ENCODE peak calls at places on chromosomes 6 and 20, in five cellular contexts. A is AG10803, C is H1, E is neural progenitor cell, N is GM12865. P is an unnamed sample.

GRCh38 chr6:165308926-165309731 is at the start of gene C6orf118:
- DNase-seq in C (peak; percentile 82), A (peak; percentile 17), E (peak; percentile 93), N (no peak), P (peak; percentile 89)

GRCh38 chr6:24858154-24858801 is 59.6 kb upstream of the ARMH2 start:
- DNase-seq in E (no peak), A (peak; percentile 69), C (no peak), N (peak; percentile 83), P (no peak)

GRCh38 chr6:153162646-153163045 is 31.6 kb upstream of the RGS17 start:
- DNase-seq in E (no peak), A (no peak), N (no peak), C (no peak), P (no peak)

GRCh38 chr20:61903575-61904340 is 161.9 kb downstream of the TAF4 start:
- DNase-seq in E (no peak), N (no peak), C (no peak), A (no peak), P (no peak)

GRCh38 chr20:12051206-12052163 is 133.8 kb downstream of the BTBD3 start:
- DNase-seq in C (no peak), E (no peak), A (no peak), N (no peak), P (no peak)

GRCh38 chr20:44030394-44030793 is 115.7 kb downstream of the TOX2 start:
- DNase-seq in A (no peak), N (no peak), E (no peak), C (no peak), P (no peak)

GRCh38 chr6:91081452-91082067 is 494.7 kb upstream of the MAP3K7 start:
- DNase-seq in C (no peak), N (peak; percentile 49), E (peak; percentile 71), A (peak; percentile 48), P (peak; percentile 87)

GRCh38 chr6:44926556-44926955 is 401.6 kb upstream of the RUNX2 start:
- DNase-seq in N (no peak), E (no peak), A (no peak), C (no peak), P (no peak)

GRCh38 chr6:142680308-142680707 is 264.7 kb downstream of the HIVEP2 start:
- DNase-seq in C (no peak), E (no peak), N (no peak), A (peak; percentile 61), P (no peak)

GRCh38 chr6:131368077-131368911 is 204.7 kb upstream of the ARG1 start:
- DNase-seq in N (peak; percentile 54), C (no peak), A (peak; percentile 74), E (peak; percentile 32), P (no peak)
- H3K4me3 ChIP-seq in N (no peak overlapping the region), C (no peak overlapping the region), A (no peak overlapping the region), E (no peak overlapping the region), P (no peak overlapping the region)

DNA sequence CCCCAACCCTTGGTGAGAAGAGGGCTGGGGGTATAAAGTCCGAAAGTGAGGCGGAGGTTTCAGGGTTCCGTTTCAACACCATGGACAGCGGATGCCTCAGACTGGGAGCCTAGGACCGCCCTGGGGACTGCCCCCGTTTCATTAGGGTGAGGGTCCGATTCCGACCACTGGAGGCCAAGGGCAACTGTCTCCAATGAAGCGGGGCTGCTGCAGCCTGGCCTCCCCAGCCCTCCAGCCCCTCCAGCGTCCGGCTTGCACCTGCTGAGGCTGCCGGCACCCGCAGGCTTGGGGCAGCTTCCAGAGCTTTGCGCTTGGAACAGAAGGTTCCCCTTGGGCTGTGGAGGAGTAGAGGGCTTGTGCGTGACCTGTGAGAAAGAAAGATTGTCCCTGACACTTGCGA is 39.9 kb downstream of the YTHDF1 start:
- DNase-seq in A (no peak), N (no peak), C (peak; percentile 79), E (peak; percentile 84), P (no peak)
- H3K4me3 ChIP-seq in A (no peak overlapping the region), N (no peak overlapping the region), C (peak overlapping the region; percentile 25), E (peak overlapping the region; percentile 53), P (no peak overlapping the region)

GRCh38 chr6:102764317-102764716 is 1370.8 kb downstream of the GRIK2 start:
- DNase-seq in N (no peak), A (no peak), E (no peak), C (no peak), P (no peak)
- H3K4me3 ChIP-seq in N (no peak overlapping the region), A (no peak overlapping the region), E (no peak overlapping the region), C (no peak overlapping the region), P (no peak overlapping the region)

DNA sequence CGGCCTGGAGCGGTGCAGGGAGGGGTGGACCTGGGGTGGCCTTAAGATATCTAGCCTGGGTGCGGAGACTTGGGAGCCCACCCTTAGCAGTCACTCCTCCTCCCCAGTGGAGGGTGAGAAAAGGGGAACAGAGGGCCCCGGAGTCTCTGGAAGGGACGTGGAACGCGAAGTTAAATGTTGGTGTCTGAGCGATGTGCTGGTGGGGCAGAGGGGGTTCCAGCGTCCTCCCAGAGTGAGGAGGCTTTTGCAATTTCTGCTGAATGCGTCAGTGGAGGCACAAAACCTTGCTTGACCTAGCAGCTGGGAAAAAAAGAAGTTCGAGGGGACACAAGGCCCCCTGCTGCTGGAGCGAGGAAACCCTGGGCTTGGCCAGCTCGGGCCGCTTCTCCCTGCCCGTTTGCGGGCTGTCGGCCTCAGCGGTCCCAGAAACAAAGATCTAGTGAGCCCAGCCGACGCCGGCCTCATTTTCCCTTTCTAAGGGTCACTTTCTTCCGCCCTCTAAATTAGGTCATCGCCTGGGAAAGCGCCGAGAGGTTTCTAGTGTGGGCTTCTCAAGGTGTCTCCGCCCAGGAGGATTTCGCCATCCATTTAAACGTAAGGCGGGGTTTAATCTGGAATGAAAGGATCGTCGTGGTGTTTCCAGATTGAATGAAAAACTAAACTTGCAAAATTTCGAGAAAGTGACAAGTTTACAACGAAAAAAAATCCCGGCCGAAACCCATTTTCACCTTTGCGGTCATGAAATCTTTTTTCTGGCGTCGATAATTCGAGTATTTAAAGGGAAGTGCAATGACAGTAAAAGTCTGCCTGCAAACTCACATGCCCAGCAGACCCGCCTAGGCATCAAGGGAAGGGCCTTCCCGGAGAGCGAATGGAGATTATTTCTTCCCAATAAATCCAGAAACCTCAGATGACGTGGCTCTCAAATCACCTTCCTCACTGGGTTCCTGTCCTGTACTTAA is 4.5 kb downstream of the OLIG3 start:
- DNase-seq in A (no peak), C (peak; percentile 71), E (peak; percentile 78), N (no peak), P (no peak)
- H3K4me3 ChIP-seq in A (no peak overlapping the region), C (peak overlapping the region; percentile 54), E (peak overlapping the region; percentile 37), N (no peak overlapping the region), P (no peak overlapping the region)

GRCh38 chr6:31086788-31087440 is 25.5 kb downstream of the C6orf15 start:
- DNase-seq in N (no peak), A (peak; percentile 49), E (no peak), C (no peak), P (peak; percentile 58)
- H3K4me3 ChIP-seq in N (no peak overlapping the region), A (no peak overlapping the region), E (no peak overlapping the region), C (no peak overlapping the region), P (peak overlapping the region; percentile 32)

P was measured in SJCRH30.